ENCODE peak calls at places on chromosomes 16 and 17, in six cellular contexts. One of them, this sample, is unnamed.

GRCh38 chr16:28880955-28881354 is 2.7 kb downstream of the ATP2A1 start:
- DNase-seq in heart right ventricle: no peak
- DNase-seq in stimulated activated CD4-positive, alpha-beta T cell treated with anti-CD3 and anti-CD28 coated beads, Interleukin-1b, Interleukin-23, amount 100 ng/mL, for 24 hours: no peak
- DNase-seq in NCI-H345: no peak
- DNase-seq in activated T-helper 9 cell treated with anti-CD3 and anti-CD28 coated beads, Interleukin-2, amount 50 U/mL, for 16 hours: no peak
- DNase-seq in AG04450: no peak
- DNase-seq in this sample: no peak

GRCh38 chr17:55817273-55817709 is 66.4 kb downstream of the PCTP start:
- DNase-seq in NCI-H345: no peak
- DNase-seq in activated T-helper 9 cell treated with anti-CD3 and anti-CD28 coated beads, Interleukin-2, amount 50 U/mL, for 16 hours: no peak
- DNase-seq in AG04450: no peak
- DNase-seq in heart right ventricle: no peak
- DNase-seq in stimulated activated CD4-positive, alpha-beta T cell treated with anti-CD3 and anti-CD28 coated beads, Interleukin-1b, Interleukin-23, amount 100 ng/mL, for 24 hours: no peak
- DNase-seq in this sample: no peak

GRCh38 chr17:2521257-2521656 is 9.6 kb upstream of the METTL16 start:
- DNase-seq in AG04450: no peak
- DNase-seq in stimulated activated CD4-positive, alpha-beta T cell treated with anti-CD3 and anti-CD28 coated beads, Interleukin-1b, Interleukin-23, amount 100 ng/mL, for 24 hours: no peak
- DNase-seq in activated T-helper 9 cell treated with anti-CD3 and anti-CD28 coated beads, Interleukin-2, amount 50 U/mL, for 16 hours: no peak
- DNase-seq in NCI-H345: no peak
- DNase-seq in heart right ventricle: no peak
- DNase-seq in this sample: no peak

GRCh38 chr17:80807014-80807413 is 184.6 kb upstream of the CHMP6 start:
- DNase-seq in stimulated activated CD4-positive, alpha-beta T cell treated with anti-CD3 and anti-CD28 coated beads, Interleukin-1b, Interleukin-23, amount 100 ng/mL, for 24 hours: no peak
- DNase-seq in AG04450: no peak
- DNase-seq in NCI-H345: no peak
- DNase-seq in activated T-helper 9 cell treated with anti-CD3 and anti-CD28 coated beads, Interleukin-2, amount 50 U/mL, for 16 hours: no peak
- DNase-seq in heart right ventricle: no peak
- DNase-seq in this sample: no peak

GRCh38 chr17:77645441-77646430 is 312.8 kb upstream of the TNRC6C start:
- DNase-seq in heart right ventricle: no peak
- DNase-seq in NCI-H345: no peak
- DNase-seq in stimulated activated CD4-positive, alpha-beta T cell treated with anti-CD3 and anti-CD28 coated beads, Interleukin-1b, Interleukin-23, amount 100 ng/mL, for 24 hours: no peak
- DNase-seq in activated T-helper 9 cell treated with anti-CD3 and anti-CD28 coated beads, Interleukin-2, amount 50 U/mL, for 16 hours: peak
- DNase-seq in AG04450: no peak
- DNase-seq in this sample: peak

GRCh38 chr16:80914379-80915078 is 92.2 kb downstream of the CMC2 start:
- DNase-seq in stimulated activated CD4-positive, alpha-beta T cell treated with anti-CD3 and anti-CD28 coated beads, Interleukin-1b, Interleukin-23, amount 100 ng/mL, for 24 hours: no peak
- DNase-seq in heart right ventricle: no peak
- DNase-seq in AG04450: no peak
- DNase-seq in activated T-helper 9 cell treated with anti-CD3 and anti-CD28 coated beads, Interleukin-2, amount 50 U/mL, for 16 hours: no peak
- DNase-seq in NCI-H345: no peak
- DNase-seq in this sample: no peak

GRCh38 chr17:50909765-50910661 is 43.9 kb upstream of the TOB1 start:
- DNase-seq in stimulated activated CD4-positive, alpha-beta T cell treated with anti-CD3 and anti-CD28 coated beads, Interleukin-1b, Interleukin-23, amount 100 ng/mL, for 24 hours: peak
- DNase-seq in AG04450: no peak
- DNase-seq in heart right ventricle: no peak
- DNase-seq in activated T-helper 9 cell treated with anti-CD3 and anti-CD28 coated beads, Interleukin-2, amount 50 U/mL, for 16 hours: peak
- DNase-seq in NCI-H345: no peak
- DNase-seq in this sample: no peak

GRCh38 chr17:56756536-56756935 is 77.2 kb downstream of the C17orf67 start:
- DNase-seq in activated T-helper 9 cell treated with anti-CD3 and anti-CD28 coated beads, Interleukin-2, amount 50 U/mL, for 16 hours: no peak
- DNase-seq in stimulated activated CD4-positive, alpha-beta T cell treated with anti-CD3 and anti-CD28 coated beads, Interleukin-1b, Interleukin-23, amount 100 ng/mL, for 24 hours: no peak
- DNase-seq in AG04450: peak
- DNase-seq in heart right ventricle: no peak
- DNase-seq in NCI-H345: no peak
- DNase-seq in this sample: peak

GRCh38 chr17:27663862-27664605 is 33.0 kb downstream of the LGALS9 start:
- DNase-seq in AG04450: no peak
- DNase-seq in heart right ventricle: no peak
- DNase-seq in activated T-helper 9 cell treated with anti-CD3 and anti-CD28 coated beads, Interleukin-2, amount 50 U/mL, for 16 hours: no peak
- DNase-seq in NCI-H345: no peak
- DNase-seq in stimulated activated CD4-positive, alpha-beta T cell treated with anti-CD3 and anti-CD28 coated beads, Interleukin-1b, Interleukin-23, amount 100 ng/mL, for 24 hours: no peak
- DNase-seq in this sample: no peak

GRCh38 chr17:31564883-31565297 is 173.4 kb downstream of the RAB11FIP4 start:
- DNase-seq in heart right ventricle: no peak
- DNase-seq in stimulated activated CD4-positive, alpha-beta T cell treated with anti-CD3 and anti-CD28 coated beads, Interleukin-1b, Interleukin-23, amount 100 ng/mL, for 24 hours: no peak
- DNase-seq in activated T-helper 9 cell treated with anti-CD3 and anti-CD28 coated beads, Interleukin-2, amount 50 U/mL, for 16 hours: no peak
- DNase-seq in AG04450: no peak
- DNase-seq in NCI-H345: no peak
- DNase-seq in this sample: peak

GRCh38 chr17:40915199-40915661 is 22.2 kb downstream of the KRT23 start:
- DNase-seq in stimulated activated CD4-positive, alpha-beta T cell treated with anti-CD3 and anti-CD28 coated beads, Interleukin-1b, Interleukin-23, amount 100 ng/mL, for 24 hours: no peak
- DNase-seq in activated T-helper 9 cell treated with anti-CD3 and anti-CD28 coated beads, Interleukin-2, amount 50 U/mL, for 16 hours: no peak
- DNase-seq in NCI-H345: no peak
- DNase-seq in AG04450: peak
- DNase-seq in heart right ventricle: no peak
- DNase-seq in this sample: peak

GRCh38 chr16:71339481-71340171 is 18.9 kb upstream of the CALB2 start:
- DNase-seq in heart right ventricle: no peak
- DNase-seq in NCI-H345: no peak
- DNase-seq in AG04450: no peak
- DNase-seq in stimulated activated CD4-positive, alpha-beta T cell treated with anti-CD3 and anti-CD28 coated beads, Interleukin-1b, Interleukin-23, amount 100 ng/mL, for 24 hours: no peak
- DNase-seq in activated T-helper 9 cell treated with anti-CD3 and anti-CD28 coated beads, Interleukin-2, amount 50 U/mL, for 16 hours: no peak
- DNase-seq in this sample: no peak

GRCh38 chr16:87317766-87318121 is 552 bp upstream of the C16orf95 start:
- DNase-seq in stimulated activated CD4-positive, alpha-beta T cell treated with anti-CD3 and anti-CD28 coated beads, Interleukin-1b, Interleukin-23, amount 100 ng/mL, for 24 hours: no peak
- DNase-seq in heart right ventricle: peak
- DNase-seq in activated T-helper 9 cell treated with anti-CD3 and anti-CD28 coated beads, Interleukin-2, amount 50 U/mL, for 16 hours: peak
- DNase-seq in NCI-H345: peak
- DNase-seq in AG04450: peak
- DNase-seq in this sample: peak

GRCh38 chr16:54577566-54578180 is 291.1 kb upstream of the IRX3 start:
- DNase-seq in stimulated activated CD4-positive, alpha-beta T cell treated with anti-CD3 and anti-CD28 coated beads, Interleukin-1b, Interleukin-23, amount 100 ng/mL, for 24 hours: no peak
- DNase-seq in AG04450: no peak
- DNase-seq in NCI-H345: no peak
- DNase-seq in heart right ventricle: no peak
- DNase-seq in activated T-helper 9 cell treated with anti-CD3 and anti-CD28 coated beads, Interleukin-2, amount 50 U/mL, for 16 hours: no peak
- DNase-seq in this sample: no peak

GRCh38 chr17:4175921-4176802 is 33.2 kb downstream of the CYB5D2 start:
- DNase-seq in activated T-helper 9 cell treated with anti-CD3 and anti-CD28 coated beads, Interleukin-2, amount 50 U/mL, for 16 hours: no peak
- DNase-seq in NCI-H345: no peak
- DNase-seq in AG04450: no peak
- DNase-seq in stimulated activated CD4-positive, alpha-beta T cell treated with anti-CD3 and anti-CD28 coated beads, Interleukin-1b, Interleukin-23, amount 100 ng/mL, for 24 hours: no peak
- DNase-seq in heart right ventricle: no peak
- DNase-seq in this sample: no peak

GRCh38 chr16:11478431-11479119 is 108.1 kb downstream of the LITAF start:
- DNase-seq in activated T-helper 9 cell treated with anti-CD3 and anti-CD28 coated beads, Interleukin-2, amount 50 U/mL, for 16 hours: no peak
- DNase-seq in AG04450: no peak
- DNase-seq in stimulated activated CD4-positive, alpha-beta T cell treated with anti-CD3 and anti-CD28 coated beads, Interleukin-1b, Interleukin-23, amount 100 ng/mL, for 24 hours: no peak
- DNase-seq in NCI-H345: no peak
- DNase-seq in heart right ventricle: no peak
- DNase-seq in this sample: no peak

GRCh38 chr17:32596666-32597065 is 109.9 kb downstream of the CDK5R1 start:
- DNase-seq in activated T-helper 9 cell treated with anti-CD3 and anti-CD28 coated beads, Interleukin-2, amount 50 U/mL, for 16 hours: no peak
- DNase-seq in AG04450: no peak
- DNase-seq in stimulated activated CD4-positive, alpha-beta T cell treated with anti-CD3 and anti-CD28 coated beads, Interleukin-1b, Interleukin-23, amount 100 ng/mL, for 24 hours: no peak
- DNase-seq in NCI-H345: no peak
- DNase-seq in heart right ventricle: no peak
- DNase-seq in this sample: no peak

GRCh38 chr17:53168413-53168812 is 654.3 kb upstream of the KIF2B start:
- DNase-seq in AG04450: no peak
- DNase-seq in stimulated activated CD4-positive, alpha-beta T cell treated with anti-CD3 and anti-CD28 coated beads, Interleukin-1b, Interleukin-23, amount 100 ng/mL, for 24 hours: no peak
- DNase-seq in activated T-helper 9 cell treated with anti-CD3 and anti-CD28 coated beads, Interleukin-2, amount 50 U/mL, for 16 hours: no peak
- DNase-seq in heart right ventricle: no peak
- DNase-seq in NCI-H345: no peak
- DNase-seq in this sample: no peak